ENCODE peak calls at places on chromosomes 13 and 19, in ten cellular contexts. N is cardiac fibroblast, U is WTC11, Q is tibial nerve, G is stomach, T is body of pancreas, S is type B pancreatic cell, O is tibial artery, W is omental fat pad, P is choroid plexus epithelial cell. H is an unnamed sample.

GRCh38 chr19:41269055-41269454 is 4.9 kb downstream of the HNRNPUL1 start:
- DNase-seq in N (no peak), U (no peak), Q (no peak), G (no peak), T (no peak), S (no peak), O (no peak), W (no peak), P (no peak), H (no peak)

GRCh38 chr19:54164369-54165068 is 5.0 kb upstream of the LENG1 start:
- DNase-seq in N (peak), U (peak), Q (peak), G (peak), T (peak), S (peak), O (no peak), W (peak), P (peak), H (peak)

GRCh38 chr13:41919031-41919740 is 41.7 kb downstream of the VWA8 start:
- DNase-seq in N (no peak), U (no peak), Q (no peak), G (no peak), T (no peak), S (no peak), O (no peak), W (no peak), P (no peak), H (no peak)

GRCh38 chr13:48235100-48235813 is 2.3 kb downstream of the ITM2B start:
- DNase-seq in N (no peak), U (no peak), Q (no peak), G (peak), T (peak), S (no peak), O (no peak), W (no peak), P (peak), H (no peak)

GRCh38 chr19:15107056-15108010 is at the start of gene SYDE1:
- DNase-seq in N (peak), U (peak), Q (no peak), G (no peak), T (peak), S (no peak), O (peak), W (no peak), P (peak), H (no peak)

GRCh38 chr13:35888327-35888940 is 242.7 kb downstream of the DCLK1 start:
- DNase-seq in N (peak), U (no peak), Q (no peak), G (no peak), T (no peak), S (no peak), O (no peak), W (no peak), P (peak), H (no peak)

GRCh38 chr13:59510377-59510776 is 653.4 kb downstream of the DIAPH3 start:
- DNase-seq in N (no peak), U (no peak), Q (no peak), G (no peak), T (no peak), S (no peak), O (no peak), W (no peak), P (no peak), H (no peak)

GRCh38 chr13:76516013-76516412 is 370.2 kb downstream of the KCTD12 start:
- DNase-seq in N (peak), U (no peak), Q (no peak), G (no peak), T (no peak), S (no peak), O (no peak), W (no peak), P (peak), H (no peak)

GRCh38 chr13:111343186-111343805 is 22.9 kb downstream of the TEX29 start:
- DNase-seq in N (no peak), U (no peak), Q (no peak), G (no peak), T (no peak), S (no peak), O (no peak), W (no peak), P (no peak), H (no peak)

GRCh38 chr19:7113233-7113632 is 43.7 kb downstream of the ZNF557 start:
- DNase-seq in N (no peak), U (no peak), Q (no peak), G (no peak), T (no peak), S (no peak), O (no peak), W (no peak), P (peak), H (no peak)

GRCh38 chr19:51029718-51030117 is 3.3 kb upstream of the KLK11 start:
- DNase-seq in N (no peak), U (no peak), Q (no peak), G (no peak), T (no peak), S (no peak), O (no peak), W (no peak), P (no peak), H (no peak)

GRCh38 chr13:109146912-109147624 is 517.7 kb downstream of the MYO16 start:
- DNase-seq in N (peak), U (no peak), Q (no peak), G (no peak), T (no peak), S (no peak), O (no peak), W (no peak), P (peak), H (no peak)

GRCh38 chr13:34733720-34734119 is 208.3 kb upstream of the NBEA start:
- DNase-seq in N (peak), U (no peak), Q (no peak), G (no peak), T (no peak), S (no peak), O (no peak), W (no peak), P (peak), H (no peak)

GRCh38 chr19:6103217-6103644 is 7.1 kb downstream of the RFX2 start:
- DNase-seq in N (peak), U (no peak), Q (peak), G (peak), T (peak), S (no peak), O (peak), W (peak), P (peak), H (no peak)

GRCh38 chr19:51471527-51471926 is 6.8 kb upstream of the CEACAM18 start:
- DNase-seq in N (no peak), U (no peak), Q (no peak), G (no peak), T (no peak), S (no peak), O (no peak), W (no peak), P (peak), H (no peak)

GRCh38 chr13:46386996-46387851 is at the start of gene RUBCNL:
- DNase-seq in N (no peak), U (peak), Q (no peak), G (no peak), T (peak), S (no peak), O (no peak), W (no peak), P (no peak), H (peak)

GRCh38 chr19:18446811-18447359 is 9.0 kb upstream of the ISYNA1 start:
- DNase-seq in N (no peak), U (no peak), Q (no peak), G (no peak), T (no peak), S (no peak), O (no peak), W (no peak), P (no peak), H (no peak)

GRCh38 chr13:30124131-30124768 is 183.1 kb downstream of the KATNAL1 start:
- DNase-seq in N (no peak), U (no peak), Q (no peak), G (no peak), T (no peak), S (no peak), O (no peak), W (no peak), P (no peak), H (no peak)

GRCh38 chr13:30121244-30121643 is 186.1 kb downstream of the KATNAL1 start:
- DNase-seq in N (no peak), U (no peak), Q (no peak), G (no peak), T (no peak), S (no peak), O (no peak), W (no peak), P (no peak), H (no peak)

GRCh38 chr13:30121666-30122065 is 185.7 kb downstream of the KATNAL1 start:
- DNase-seq in N (no peak), U (no peak), Q (no peak), G (no peak), T (no peak), S (no peak), O (no peak), W (no peak), P (no peak), H (no peak)

GRCh38 chr13:30125422-30126073 is 181.8 kb downstream of the KATNAL1 start:
- DNase-seq in N (peak), U (no peak), Q (peak), G (peak), T (no peak), S (no peak), O (no peak), W (no peak), P (peak), H (no peak)

GRCh38 chr13:30123575-30123974 is 183.8 kb downstream of the KATNAL1 start:
- DNase-seq in N (no peak), U (no peak), Q (no peak), G (no peak), T (no peak), S (no peak), O (no peak), W (no peak), P (no peak), H (no peak)
- TF ChIP-seq CTCF in N (no peak), U (no peak), Q (no peak), G (no peak), T (no peak), S (no peak), O (no peak), W (no peak), P (no peak), H (no peak)

GRCh38 chr19:42423462-42424344 is 3.5 kb downstream of the LIPE start:
- DNase-seq in N (peak), U (peak), Q (peak), G (peak), T (peak), S (peak), O (peak), W (peak), P (peak), H (peak)

GRCh38 chr19:42422576-42423461 is 4.4 kb downstream of the LIPE start:
- DNase-seq in N (no peak), U (peak), Q (no peak), G (no peak), T (no peak), S (no peak), O (no peak), W (no peak), P (peak), H (peak)

GRCh38 chr19:42422092-42422575 is 5.1 kb downstream of the LIPE start:
- DNase-seq in N (no peak), U (no peak), Q (no peak), G (no peak), T (no peak), S (no peak), O (no peak), W (no peak), P (no peak), H (no peak)

GRCh38 chr19:42424712-42425131 is 2.5 kb downstream of the LIPE start:
- DNase-seq in N (no peak), U (peak), Q (no peak), G (no peak), T (no peak), S (no peak), O (no peak), W (no peak), P (no peak), H (no peak)

GRCh38 chr19:42424345-42424707 is 2.9 kb downstream of the LIPE start:
- DNase-seq in N (no peak), U (no peak), Q (no peak), G (no peak), T (no peak), S (no peak), O (no peak), W (no peak), P (no peak), H (no peak)
- TF ChIP-seq CTCF in N (no peak), U (no peak), Q (no peak), G (no peak), T (no peak), S (no peak), O (no peak), W (no peak), P (no peak), H (no peak)

DNA sequence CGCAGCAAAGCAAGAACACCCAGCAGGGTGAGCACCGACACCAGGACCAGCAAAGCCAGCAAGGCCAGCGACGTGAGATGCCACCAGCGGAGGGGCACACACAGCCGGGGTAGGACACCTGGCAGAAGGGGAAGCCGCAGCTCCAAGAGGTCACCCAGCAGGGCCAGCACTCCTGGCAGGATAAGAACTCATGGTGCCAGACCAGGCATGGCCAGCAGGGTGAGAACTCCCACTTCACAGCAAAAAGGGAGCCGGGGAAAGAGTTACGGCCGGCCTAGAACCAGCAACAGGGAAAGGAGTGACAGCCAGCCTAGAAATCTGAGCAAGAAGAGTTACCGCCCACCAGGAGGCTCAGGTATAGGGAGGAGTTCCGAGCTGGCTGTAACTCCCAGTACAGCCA is 486 bp downstream of the SRRM5 start:
- DNase-seq in N (no peak), U (no peak), Q (no peak), G (no peak), T (no peak), S (no peak), O (no peak), W (no peak), P (no peak), H (no peak)
- TF ChIP-seq CTCF in N (no peak), U (no peak), Q (no peak), G (no peak), T (no peak), S (no peak), O (no peak), W (no peak), P (peak), H (no peak)

GRCh38 chr13:33394294-33394932 is 108.9 kb upstream of the STARD13 start:
- DNase-seq in N (no peak), U (no peak), Q (no peak), G (no peak), T (no peak), S (no peak), O (no peak), W (no peak), P (no peak), H (no peak)

GRCh38 chr13:33383724-33384577 is 98.4 kb upstream of the STARD13 start:
- DNase-seq in N (no peak), U (no peak), Q (no peak), G (no peak), T (peak), S (no peak), O (no peak), W (no peak), P (no peak), H (no peak)

GRCh38 chr13:33392794-33393371 is 107.3 kb upstream of the STARD13 start:
- DNase-seq in N (no peak), U (no peak), Q (no peak), G (no peak), T (no peak), S (no peak), O (no peak), W (no peak), P (no peak), H (no peak)

DNA sequence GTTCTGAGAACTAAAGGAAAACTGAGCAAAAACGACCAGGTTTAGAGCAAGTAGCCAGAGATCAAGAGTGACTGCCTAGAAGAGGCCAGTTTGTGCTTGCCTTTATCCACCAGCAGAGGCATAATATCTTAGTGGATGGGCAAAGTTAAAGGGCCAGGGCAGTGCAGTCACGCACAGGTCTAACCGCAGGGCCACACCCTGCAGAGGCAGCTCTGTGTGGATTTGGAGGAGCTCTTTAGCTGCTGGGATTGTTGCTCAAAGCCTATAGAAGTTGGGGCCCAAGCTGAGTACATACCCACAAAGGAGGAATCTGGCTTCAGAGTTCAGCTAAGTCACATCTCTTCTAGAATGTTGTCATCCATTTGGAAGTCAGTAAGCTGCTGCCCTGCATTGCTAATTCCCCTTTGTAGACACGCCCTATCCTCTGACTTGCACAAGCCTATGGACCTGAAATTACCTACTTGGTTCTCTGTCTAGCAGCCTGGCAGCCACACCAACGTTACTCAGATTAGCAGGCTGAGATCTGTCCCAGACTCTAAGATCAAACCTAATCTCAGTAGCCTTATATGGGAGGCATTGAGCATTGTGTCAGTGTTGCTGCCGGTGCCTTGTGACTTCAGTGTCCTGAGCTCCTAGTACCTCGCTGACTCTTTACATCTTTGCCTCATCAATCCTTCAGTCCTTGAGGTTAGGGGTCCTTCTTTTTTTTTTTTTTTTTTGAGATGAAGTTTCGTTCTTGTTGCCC is 102.9 kb upstream of the STARD13 start:
- DNase-seq in N (no peak), U (no peak), Q (no peak), G (peak), T (no peak), S (no peak), O (no peak), W (no peak), P (no peak), H (no peak)
- TF ChIP-seq CTCF in N (no peak), U (no peak), Q (no peak), G (no peak), T (no peak), S (peak), O (no peak), W (no peak), P (no peak), H (no peak)

GRCh38 chr13:79481685-79482052 is 714 bp downstream of the NDFIP2 start:
- DNase-seq in N (no peak), U (peak), Q (no peak), G (peak), T (peak), S (no peak), O (no peak), W (no peak), P (no peak), H (no peak)

GRCh38 chr13:79480954-79481684 is at the start of gene NDFIP2:
- DNase-seq in N (peak), U (peak), Q (peak), G (peak), T (peak), S (peak), O (peak), W (peak), P (peak), H (peak)

GRCh38 chr13:79475569-79475968 is 5.4 kb upstream of the NDFIP2 start:
- DNase-seq in N (no peak), U (no peak), Q (no peak), G (no peak), T (no peak), S (no peak), O (no peak), W (no peak), P (no peak), H (no peak)

GRCh38 chr13:79482271-79482970 is 1.5 kb downstream of the NDFIP2 start:
- DNase-seq in N (peak), U (no peak), Q (no peak), G (no peak), T (no peak), S (no peak), O (no peak), W (no peak), P (peak), H (no peak)

DNA sequence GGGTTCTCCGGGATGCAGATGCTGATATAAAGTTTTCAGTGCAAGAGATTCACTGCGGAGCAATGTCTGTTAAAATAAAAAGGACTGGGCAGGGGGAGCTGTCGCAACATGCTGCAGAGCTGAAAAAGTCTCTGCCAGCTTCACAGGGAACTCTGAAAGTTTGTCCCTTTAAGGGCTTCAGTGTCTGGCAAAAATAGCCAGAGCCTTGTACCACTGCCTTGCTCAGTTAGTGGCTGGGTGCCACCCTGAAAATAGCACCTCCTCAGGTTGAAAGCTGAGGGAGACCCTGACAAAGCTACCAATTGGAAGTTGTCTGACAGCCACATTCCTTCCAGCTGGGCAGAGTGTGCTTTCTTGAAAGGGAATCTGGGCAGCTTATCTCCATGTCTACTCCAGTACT is 3.0 kb upstream of the NDFIP2 start:
- DNase-seq in N (peak), U (no peak), Q (no peak), G (no peak), T (peak), S (no peak), O (no peak), W (no peak), P (no peak), H (no peak)
- TF ChIP-seq CTCF in N (no peak), U (no peak), Q (no peak), G (no peak), T (no peak), S (no peak), O (no peak), W (no peak), P (peak), H (no peak)

DNA sequence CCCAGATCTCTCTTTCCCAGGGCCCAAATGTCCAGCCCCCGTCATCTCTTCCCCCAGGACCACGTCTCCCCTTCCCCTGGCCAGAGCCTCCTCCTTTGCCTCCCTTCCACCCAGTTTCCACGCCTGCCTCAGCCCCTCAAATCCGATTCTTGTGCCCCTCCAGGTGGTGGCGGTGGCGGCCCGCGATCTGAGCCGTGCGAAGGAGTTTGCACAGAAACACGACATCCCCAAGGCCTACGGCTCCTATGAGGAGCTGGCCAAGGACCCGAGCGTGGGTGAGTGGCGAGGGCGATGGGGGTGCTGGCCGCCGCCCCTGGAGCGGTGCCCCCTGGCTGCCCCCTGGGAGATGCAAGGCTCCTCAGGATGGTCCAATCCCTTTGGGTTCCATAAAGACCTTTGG is 1.3 kb downstream of the DHDH start:
- DNase-seq in N (no peak), U (peak), Q (no peak), G (no peak), T (no peak), S (no peak), O (no peak), W (no peak), P (no peak), H (no peak)
- TF ChIP-seq CTCF in N (no peak), U (no peak), Q (no peak), G (no peak), T (no peak), S (no peak), O (no peak), W (no peak), P (no peak), H (no peak)

DNA sequence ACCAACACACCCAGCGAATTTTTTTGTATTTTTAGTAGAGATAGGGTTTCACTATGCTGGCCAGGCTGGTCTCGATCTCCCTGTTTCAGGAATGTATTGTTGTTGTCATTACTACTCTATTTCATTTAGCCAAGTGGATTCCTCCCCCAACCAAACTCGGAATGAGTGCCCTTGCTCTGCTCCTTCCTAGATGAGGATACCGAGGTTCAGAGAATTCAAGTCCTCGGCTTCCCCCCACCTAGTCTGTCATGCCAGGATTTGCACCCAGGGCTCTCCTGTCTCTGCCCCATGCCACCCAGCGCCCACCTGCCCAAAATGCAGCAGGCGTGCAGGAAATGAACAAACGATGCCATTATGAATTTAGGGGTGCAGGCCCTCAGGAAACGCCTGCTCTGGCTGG is 3.5 kb upstream of the SPACA4 start:
- DNase-seq in N (no peak), U (no peak), Q (no peak), G (no peak), T (no peak), S (no peak), O (no peak), W (no peak), P (no peak), H (no peak)
- TF ChIP-seq CTCF in N (no peak), U (no peak), Q (no peak), G (no peak), T (no peak), S (no peak), O (no peak), W (no peak), P (no peak), H (no peak)

H was measured in progenitor cell of endocrine pancreas.